ENCODE peak calls at places on chromosome 6, in five cellular contexts. S is stimulated activated CD8-positive, alpha-beta memory T cell treated with anti-CD3 and anti-CD28 coated beads, Interleukin-15, amount 100 ng/mL, for 1 hour; T is K562; H is NCI-H1105; I is progenitor cell of endocrine pancreas. C is an unnamed sample.

GRCh38 chr6:101266063-101266462 is 127.4 kb upstream of the GRIK2 start:
- DNase-seq in H (no peak), T (no peak), I (no peak), S (no peak), C (no peak)

GRCh38 chr6:33851959-33852358 is 48.2 kb upstream of the MLN start:
- DNase-seq in I (peak; percentile 20), T (peak; percentile 67), S (no peak), H (no peak), C (no peak)

GRCh38 chr6:132693478-132693877 is 20.4 kb downstream of the VNN1 start:
- DNase-seq in T (no peak), S (no peak), H (no peak), I (no peak), C (no peak)

GRCh38 chr6:52993461-52993860 is 1.6 kb downstream of the GSTA4 start:
- DNase-seq in H (no peak), I (no peak), S (no peak), T (no peak), C (no peak)

GRCh38 chr6:81863123-81863522 is 110.6 kb upstream of the TENT5A start:
- DNase-seq in H (no peak), T (no peak), I (no peak), S (no peak), C (no peak)

GRCh38 chr6:109897561-109898080 is 80.5 kb upstream of the GPR6 start:
- DNase-seq in H (no peak), I (no peak), S (no peak), T (no peak), C (no peak)

GRCh38 chr6:118597636-118598035 is 49.5 kb downstream of the PLN start:
- DNase-seq in H (no peak), S (no peak), T (no peak), I (no peak), C (no peak)

GRCh38 chr6:100923481-100923880 is 42.4 kb upstream of the ASCC3 start:
- DNase-seq in T (no peak), S (no peak), I (no peak), H (no peak), C (no peak)

GRCh38 chr6:10316327-10316726 is 98.5 kb downstream of the TFAP2A start:
- DNase-seq in T (peak; percentile 82), S (no peak), I (no peak), H (no peak), C (no peak)

GRCh38 chr6:54291738-54292137 is 16.5 kb upstream of the TINAG start:
- DNase-seq in S (no peak), I (no peak), H (no peak), T (no peak), C (no peak)

GRCh38 chr6:77231438-77232305 is 231.6 kb downstream of the HTR1B start:
- DNase-seq in T (no peak), H (no peak), I (no peak), S (no peak), C (no peak)

GRCh38 chr6:137625808-137626207 is 131.6 kb upstream of the OLIG3 start:
- DNase-seq in I (no peak), H (no peak), T (no peak), S (no peak), C (no peak)

GRCh38 chr6:158060447-158061360 is 79.0 kb downstream of the SYNJ2 start:
- DNase-seq in S (no peak), H (peak; percentile 83), I (no peak), T (no peak), C (no peak)

GRCh38 chr6:56073315-56073714 is 174.1 kb downstream of the COL21A1 start:
- DNase-seq in I (no peak), S (no peak), T (no peak), H (no peak), C (no peak)

GRCh38 chr6:96626749-96627353 is 63.9 kb downstream of the FHL5 start:
- DNase-seq in S (no peak), T (peak; percentile 21), I (no peak), H (peak; percentile 17), C (no peak)

GRCh38 chr6:41093729-41094128 is 21.0 kb downstream of the NFYA start:
- DNase-seq in H (no peak), S (no peak), T (no peak), I (no peak), C (no peak)

GRCh38 chr6:20403766-20404640 is 2.3 kb downstream of the E2F3 start:
- DNase-seq in T (peak; percentile 93), S (peak; percentile 50), I (no peak), H (peak; percentile 26), C (peak; percentile 73)

GRCh38 chr6:77178821-77179220 is 284.5 kb downstream of the HTR1B start:
- DNase-seq in S (no peak), I (no peak), H (no peak), T (no peak), C (no peak)

GRCh38 chr6:4861564-4861963 is 85.4 kb downstream of the CDYL start:
- DNase-seq in H (no peak), S (no peak), I (no peak), T (no peak), C (no peak)

GRCh38 chr6:138569970-138570715 is 70.8 kb upstream of the NHSL1 start:
- DNase-seq in I (no peak), S (no peak), T (no peak), H (no peak), C (no peak)

GRCh38 chr6:42210551-42210950 is 7.1 kb downstream of the MRPS10 start:
- DNase-seq in T (no peak), H (peak; percentile 92), I (no peak), S (no peak), C (no peak)

GRCh38 chr6:38262609-38263008 is 377.1 kb downstream of the BTBD9 start:
- DNase-seq in S (no peak), T (no peak), H (no peak), I (no peak), C (no peak)

GRCh38 chr6:52454556-52454955 is 34.4 kb downstream of the EFHC1 start:
- DNase-seq in T (no peak), H (no peak), S (no peak), I (no peak), C (no peak)

GRCh38 chr6:20877008-20877937 is 343.0 kb downstream of the CDKAL1 start:
- DNase-seq in T (peak; percentile 37), I (no peak), S (no peak), H (no peak), C (no peak)

GRCh38 chr6:66421570-66421969 is 714.5 kb upstream of the EYS start:
- DNase-seq in H (no peak), S (no peak), I (no peak), T (no peak), C (no peak)

GRCh38 chr6:136684483-136684882 is 107.8 kb downstream of the MAP3K5 start:
- DNase-seq in I (no peak), S (no peak), T (no peak), H (no peak), C (no peak)

GRCh38 chr6:54308240-54308639 is at the start of gene TINAG:
- DNase-seq in I (no peak), H (no peak), T (no peak), S (no peak), C (no peak)

GRCh38 chr6:36660771-36661471 is 17.6 kb upstream of the CDKN1A start:
- DNase-seq in H (no peak), I (peak; percentile 48), T (peak; percentile 90), S (no peak), C (no peak)

GRCh38 chr6:112163295-112164257 is 76.2 kb downstream of the FAM229B start:
- DNase-seq in T (peak; percentile 78), S (peak; percentile 57), I (peak; percentile 64), H (peak; percentile 17), C (peak; percentile 78)

GRCh38 chr6:131937219-131937618 is 14.0 kb downstream of the CCN2 start:
- DNase-seq in S (no peak), I (no peak), T (no peak), H (no peak), C (no peak)

GRCh38 chr6:33731751-33732282 is 14.9 kb downstream of the IP6K3 start:
- DNase-seq in S (no peak), I (no peak), T (no peak), H (no peak), C (no peak)

GRCh38 chr6:30411515-30412207 is 66.7 kb downstream of the RPP21 start:
- DNase-seq in I (peak; percentile 29), T (peak; percentile 76), H (peak; percentile 44), S (peak; percentile 30), C (no peak)

GRCh38 chr6:93731306-93731705 is 311.9 kb upstream of the EPHA7 start:
- DNase-seq in I (no peak), T (no peak), S (no peak), H (no peak), C (no peak)

GRCh38 chr6:15457121-15457646 is 205.6 kb downstream of the DTNBP1 start:
- DNase-seq in H (no peak), S (no peak), I (no peak), T (no peak), C (no peak)

GRCh38 chr6:10417681-10418104 is 2.8 kb upstream of the TFAP2A start:
- DNase-seq in T (no peak), S (no peak), H (no peak), I (no peak), C (no peak)

GRCh38 chr6:145904878-145905277 is 59.3 kb downstream of the SHPRH start:
- DNase-seq in H (no peak), S (no peak), T (no peak), I (no peak), C (no peak)

GRCh38 chr6:158475344-158476302 is 84.3 kb upstream of the TMEM181 start:
- DNase-seq in H (peak; percentile 98), I (no peak), T (peak; percentile 61), S (no peak), C (no peak)

GRCh38 chr6:32941412-32941784 is 570 bp upstream of the HLA-DMB start:
- DNase-seq in S (no peak), H (no peak), T (no peak), I (no peak), C (no peak)

GRCh38 chr6:41284726-41285125 is 1.8 kb downstream of the TREM1 start:
- DNase-seq in H (no peak), T (no peak), S (no peak), I (no peak), C (no peak)

C was measured in type B pancreatic cell.